ENCODE peak calls at places on chromosomes 6 and 20, in ten cellular contexts. T, E, U, A, P, N, I, H, L and O are unnamed samples.

GRCh38 chr6:155985660-155986138 is 530.1 kb upstream of the NOX3 start:
- DNase-seq in T (no peak), P (peak), A (no peak), L (no peak), N (no peak), H (no peak), E (no peak), U (no peak), I (no peak), O (no peak)

GRCh38 chr20:45347936-45348809 is at the start of gene SDC4:
- DNase-seq in A (peak), E (peak), L (peak), I (peak), H (no peak), P (peak), U (peak), T (peak), N (peak), O (peak)

GRCh38 chr6:146050168-146050567 is 21.3 kb downstream of the GRM1 start:
- DNase-seq in I (no peak), N (no peak), E (no peak), T (no peak), P (no peak), L (no peak), A (no peak), H (no peak), U (no peak), O (no peak)

GRCh38 chr6:9593566-9593965 is 821.3 kb downstream of the TFAP2A start:
- DNase-seq in H (no peak), A (no peak), E (no peak), N (no peak), T (no peak), I (no peak), U (no peak), L (no peak), P (no peak), O (no peak)

GRCh38 chr6:105817370-105817769 is 268.8 kb upstream of the PRDM1 start:
- DNase-seq in U (no peak), T (no peak), A (no peak), I (no peak), N (no peak), H (peak), L (no peak), E (no peak), P (no peak), O (no peak)

GRCh38 chr20:63056236-63057132 is 49.7 kb upstream of the BHLHE23 start:
- DNase-seq in P (no peak), L (peak), I (no peak), A (peak), T (peak), U (peak), N (peak), E (no peak), H (peak), O (no peak)

GRCh38 chr6:29617782-29618557 is 15.0 kb downstream of the GABBR1 start:
- DNase-seq in U (no peak), L (no peak), T (no peak), N (no peak), A (no peak), E (peak), P (no peak), I (no peak), H (peak), O (no peak)

GRCh38 chr20:25012616-25013189 is 20.2 kb upstream of the APMAP start:
- DNase-seq in I (no peak), T (no peak), L (no peak), E (no peak), U (peak), P (peak), A (no peak), H (no peak), N (no peak), O (no peak)

GRCh38 chr6:105587349-105588115 is 184.7 kb upstream of the PREP start:
- DNase-seq in P (no peak), E (no peak), A (peak), N (no peak), U (no peak), I (peak), L (no peak), H (no peak), T (peak), O (peak)

GRCh38 chr20:38321959-38322598 is 18.1 kb downstream of the BPI start:
- DNase-seq in I (peak), A (peak), U (peak), P (peak), E (peak), H (peak), N (no peak), L (no peak), T (no peak), O (peak)

GRCh38 chr6:136723780-136724179 is 68.5 kb downstream of the MAP3K5 start:
- DNase-seq in E (no peak), A (no peak), N (no peak), I (no peak), H (peak), T (peak), L (no peak), P (no peak), U (peak), O (no peak)

GRCh38 chr6:90703383-90703782 is 116.5 kb upstream of the MAP3K7 start:
- DNase-seq in U (no peak), I (no peak), E (no peak), L (no peak), T (no peak), H (no peak), P (no peak), A (no peak), N (no peak), O (no peak)

GRCh38 chr6:143223895-143224294 is 163.2 kb downstream of the AIG1 start:
- DNase-seq in I (peak), E (no peak), H (no peak), L (no peak), N (peak), U (peak), T (no peak), A (no peak), P (peak), O (no peak)

GRCh38 chr6:11685411-11686093 is 93.1 kb downstream of the ADTRP start:
- DNase-seq in A (peak), L (no peak), H (no peak), E (peak), U (no peak), I (peak), P (no peak), T (no peak), N (no peak), O (peak)

GRCh38 chr20:50789968-50790650 is 4.8 kb upstream of the BCAS4 start:
- DNase-seq in E (no peak), A (no peak), I (no peak), N (no peak), T (no peak), L (no peak), H (no peak), P (no peak), U (no peak), O (no peak)

GRCh38 chr6:89257346-89257745 is 40.2 kb upstream of the GABRR1 start:
- DNase-seq in E (no peak), L (no peak), A (no peak), U (no peak), H (no peak), P (no peak), T (no peak), N (no peak), I (no peak), O (no peak)

GRCh38 chr6:16179970-16180431 is 51.1 kb downstream of the MYLIP start:
- DNase-seq in H (peak), T (peak), E (no peak), A (no peak), I (no peak), P (no peak), N (no peak), L (peak), U (no peak), O (no peak)

GRCh38 chr20:47843886-47844567 is 58.7 kb upstream of the SULF2 start:
- DNase-seq in E (no peak), N (no peak), P (no peak), U (no peak), L (no peak), I (no peak), T (no peak), H (no peak), A (peak), O (no peak)

GRCh38 chr6:155645328-155645727 is 189.7 kb upstream of the NOX3 start:
- DNase-seq in U (no peak), E (no peak), P (no peak), L (no peak), T (no peak), I (peak), N (no peak), A (no peak), H (no peak), O (no peak)

GRCh38 chr6:41716516-41717446 is 18.6 kb downstream of the TFEB start:
- DNase-seq in N (no peak), A (no peak), I (no peak), H (peak), E (no peak), T (no peak), P (peak), L (no peak), U (peak), O (no peak)

GRCh38 chr20:22796465-22797077 is 212.2 kb upstream of the FOXA2 start:
- DNase-seq in A (no peak), P (no peak), I (peak), N (no peak), H (no peak), E (no peak), L (no peak), T (no peak), U (no peak), O (peak)

GRCh38 chr6:129163551-129163950 is 280.6 kb downstream of the LAMA2 start:
- DNase-seq in I (no peak), A (no peak), E (no peak), U (no peak), N (no peak), T (no peak), L (no peak), H (no peak), P (no peak), O (no peak)

GRCh38 chr6:104625536-104625935 is 234.2 kb downstream of the HACE1 start:
- DNase-seq in U (no peak), T (no peak), N (no peak), E (no peak), I (peak), P (no peak), A (peak), L (no peak), H (no peak), O (peak)

GRCh38 chr6:129607581-129608186 is 102.3 kb downstream of the ARHGAP18 start:
- DNase-seq in T (no peak), U (no peak), E (no peak), I (peak), P (no peak), H (peak), L (no peak), A (no peak), N (no peak), O (peak)

GRCh38 chr6:142683688-142684087 is 261.3 kb downstream of the HIVEP2 start:
- DNase-seq in H (no peak), E (no peak), U (no peak), I (no peak), A (peak), L (no peak), N (no peak), T (no peak), P (no peak), O (peak)

GRCh38 chr6:8060346-8060745 is 3.8 kb downstream of the BLOC1S5 start:
- DNase-seq in A (no peak), U (no peak), T (no peak), I (no peak), L (no peak), P (no peak), E (no peak), H (no peak), N (no peak), O (no peak)

GRCh38 chr6:108168501-108168979 is 2.7 kb downstream of the NR2E1 start:
- DNase-seq in L (no peak), P (no peak), N (no peak), H (peak), U (peak), T (no peak), I (peak), E (no peak), A (no peak), O (peak)
- H3K4me3 ChIP-seq in L (peak), P (peak), N (peak), H (no peak), U (no peak), T (peak), I (no peak), E (no peak), A (no peak), O (no peak)

GRCh38 chr6:158536084-158536890 is 23.6 kb upstream of the TMEM181 start:
- DNase-seq in E (peak), U (peak), L (peak), A (peak), N (peak), H (peak), I (peak), P (peak), T (peak), O (peak)
- H3K4me3 ChIP-seq in E (peak), U (peak), L (peak), A (no peak), N (peak), H (peak), I (peak), P (peak), T (peak), O (peak)

DNA sequence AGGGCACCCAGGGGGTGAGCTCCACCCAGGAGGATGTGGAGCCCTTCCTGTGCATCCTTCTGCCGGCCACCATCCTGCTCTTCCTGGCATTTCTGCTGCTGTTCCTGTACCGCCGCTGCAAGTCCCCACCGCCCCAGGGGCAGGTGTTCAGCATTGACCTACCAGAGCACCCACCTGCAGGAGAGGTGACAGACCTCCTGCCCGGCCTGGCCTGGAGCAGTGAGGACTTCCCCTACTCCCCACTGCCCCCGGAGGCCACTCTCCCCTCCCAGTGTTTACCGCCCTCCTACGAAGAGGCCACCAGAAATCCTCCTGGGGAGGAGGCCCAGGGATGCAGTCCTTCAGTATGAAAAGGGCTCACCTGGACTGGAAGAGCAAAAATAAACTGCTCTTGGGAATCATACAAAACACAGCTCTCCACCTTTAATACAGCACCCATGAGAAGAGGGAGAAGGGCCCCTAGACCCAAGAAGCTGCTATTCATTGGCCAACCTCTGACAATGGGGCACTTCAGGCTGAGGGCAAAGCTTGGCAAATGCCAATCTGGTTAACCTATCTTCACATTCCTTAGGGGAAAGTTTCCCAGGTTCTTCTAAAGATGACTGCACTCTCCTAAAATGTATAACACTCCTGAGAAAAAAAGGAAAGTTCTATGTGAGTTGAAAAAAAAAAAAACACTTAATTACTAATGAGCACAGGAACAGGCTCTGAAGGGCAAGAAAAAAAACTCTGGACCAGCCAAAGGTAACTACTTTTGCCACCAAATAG is 5.0 kb downstream of the SMIM28 start:
- DNase-seq in A (no peak), I (no peak), L (no peak), N (no peak), P (no peak), T (no peak), U (no peak), E (no peak), H (no peak), O (no peak)
- H3K4me3 ChIP-seq in A (no peak), I (no peak), L (no peak), N (no peak), P (no peak), T (no peak), U (no peak), E (no peak), H (no peak), O (no peak)

GRCh38 chr6:84645000-84645399 is 119.4 kb downstream of the TBX18 start:
- DNase-seq in I (peak), T (no peak), L (no peak), E (peak), P (no peak), H (no peak), U (no peak), N (no peak), A (no peak), O (peak)

GRCh38 chr6:84651583-84651982 is 112.8 kb downstream of the TBX18 start:
- DNase-seq in I (no peak), E (no peak), N (no peak), A (no peak), H (no peak), T (no peak), P (no peak), U (no peak), L (no peak), O (peak)

GRCh38 chr6:84645563-84646266 is 118.7 kb downstream of the TBX18 start:
- DNase-seq in A (no peak), H (no peak), T (no peak), U (no peak), I (peak), P (no peak), L (no peak), N (no peak), E (no peak), O (peak)

GRCh38 chr6:84652356-84653026 is 111.9 kb downstream of the TBX18 start:
- DNase-seq in T (no peak), H (no peak), P (no peak), L (no peak), I (peak), E (peak), A (peak), N (no peak), U (no peak), O (peak)

DNA sequence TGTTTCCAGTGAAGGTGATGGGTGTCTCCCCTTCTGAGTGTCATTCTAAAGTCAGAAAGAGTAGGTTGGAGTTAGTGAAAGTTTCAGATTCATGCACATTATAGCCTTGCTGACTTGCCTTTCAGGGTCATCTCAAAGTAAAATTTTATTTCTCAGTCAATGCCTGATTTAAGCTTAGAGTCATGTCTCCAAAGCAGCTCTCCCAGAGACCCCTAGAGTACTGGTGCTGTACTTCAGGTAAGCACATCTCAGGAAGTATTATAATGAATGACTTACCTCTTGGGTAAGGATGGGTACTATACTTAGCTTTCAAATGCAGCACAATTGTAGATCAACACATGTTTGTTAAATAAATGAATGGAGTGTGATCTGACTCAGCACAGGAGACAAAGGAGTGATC is 116.0 kb downstream of the TBX18 start:
- DNase-seq in T (no peak), N (no peak), U (no peak), L (no peak), A (no peak), H (no peak), I (no peak), P (no peak), E (no peak), O (no peak)
- H3K4me3 ChIP-seq in T (no peak), N (no peak), U (no peak), L (no peak), A (no peak), H (no peak), I (no peak), P (no peak), E (no peak), O (no peak)

GRCh38 chr6:53796791-53797190 is 2.0 kb downstream of the LRRC1 start:
- DNase-seq in P (no peak), A (no peak), I (no peak), E (no peak), U (no peak), T (no peak), L (no peak), N (no peak), H (no peak), O (peak)
- H3K4me3 ChIP-seq in P (no peak), A (peak), I (no peak), E (no peak), U (no peak), T (no peak), L (no peak), N (no peak), H (no peak), O (no peak)

DNA sequence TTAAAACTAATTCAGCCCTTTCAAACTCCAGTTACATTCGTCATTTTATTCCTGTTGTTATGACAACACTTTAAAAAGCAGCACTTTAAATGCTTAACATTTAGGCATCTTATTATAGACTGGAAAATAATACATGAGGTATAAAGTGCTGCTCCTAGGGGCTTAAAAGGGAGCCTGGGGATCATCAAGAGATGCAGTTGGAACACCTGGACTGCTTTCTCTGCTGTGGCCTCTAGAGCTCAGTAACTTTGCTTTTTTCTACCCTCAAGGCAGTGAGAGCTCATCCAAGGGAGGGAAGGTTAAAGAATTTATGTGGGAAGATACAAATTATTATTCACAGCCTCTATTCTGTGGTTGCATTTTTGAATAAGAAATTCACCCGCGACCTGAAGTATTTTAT is 46.8 kb downstream of the RIPOR2 start:
- DNase-seq in P (no peak), I (no peak), U (no peak), H (no peak), A (no peak), E (no peak), N (no peak), L (no peak), T (no peak), O (no peak)
- H3K4me3 ChIP-seq in P (no peak), I (no peak), U (no peak), H (no peak), A (no peak), E (no peak), N (no peak), L (no peak), T (no peak), O (no peak)